ENCODE peak calls at places on chromosomes 12 and 14, in four cellular contexts. N is CD8-positive, alpha-beta memory T cell; T is IMR-90; V is HS-5. H is an unnamed sample.

GRCh38 chr12:107126688-107127481 is 33.5 kb upstream of the CRY1 start:
- DNase-seq in N (no peak), T (peak; percentile 24), V (peak; percentile 5), H (peak; percentile 54)

GRCh38 chr12:52056801-52057613 is 5.8 kb downstream of the NR4A1 start:
- DNase-seq in N (no peak), T (peak; percentile 54), V (no peak), H (no peak)

GRCh38 chr12:122519418-122519817 is 7.3 kb downstream of the RSRC2 start:
- DNase-seq in N (no peak), T (no peak), V (no peak), H (no peak)

GRCh38 chr12:32290411-32290810 is 108.9 kb upstream of the FGD4 start:
- DNase-seq in N (no peak), T (peak; percentile 56), V (no peak), H (no peak)

GRCh38 chr12:111455448-111456320 is 50.0 kb downstream of the SH2B3 start:
- DNase-seq in N (no peak), T (peak; percentile 81), V (no peak), H (no peak)

GRCh38 chr12:5441497-5442236 is 9.8 kb downstream of the NTF3 start:
- DNase-seq in N (no peak), T (peak; percentile 81), V (peak; percentile 54), H (peak; percentile 57)

GRCh38 chr12:100951756-100952155 is 157.2 kb downstream of the ANO4 start:
- DNase-seq in N (no peak), T (no peak), V (no peak), H (no peak)

GRCh38 chr14:90194706-90195105 is 61.6 kb upstream of the PSMC1 start:
- DNase-seq in N (no peak), T (no peak), V (no peak), H (no peak)

GRCh38 chr14:52073251-52073650 is 4.4 kb upstream of the NID2 start:
- DNase-seq in N (no peak), T (peak; percentile 34), V (no peak), H (no peak)

GRCh38 chr14:100408350-100409015 is 85.3 kb downstream of the SLC25A47 start:
- DNase-seq in N (no peak), T (peak; percentile 90), V (peak; percentile 60), H (no peak)

GRCh38 chr12:92810370-92810769 is 107.6 kb downstream of the PLEKHG7 start:
- DNase-seq in N (no peak), T (no peak), V (no peak), H (no peak)

GRCh38 chr12:12788675-12789368 is 3.4 kb downstream of the APOLD1 start:
- DNase-seq in N (peak; percentile 43), T (peak; percentile 82), V (no peak), H (peak; percentile 65)

GRCh38 chr12:24111591-24111990 is 162.1 kb upstream of the SOX5 start:
- DNase-seq in N (no peak), T (peak; percentile 68), V (peak; percentile 13), H (no peak)

GRCh38 chr12:131074221-131075083 is 120.7 kb downstream of the ADGRD1 start:
- DNase-seq in N (no peak), T (no peak), V (no peak), H (no peak)

GRCh38 chr12:86634706-86635410 is 378.7 kb upstream of the MGAT4C start:
- DNase-seq in N (no peak), T (peak; percentile 1), V (no peak), H (no peak)

GRCh38 chr12:129440278-129440677 is 463.5 kb downstream of the TMEM132D start:
- DNase-seq in N (no peak), T (no peak), V (no peak), H (no peak)

GRCh38 chr14:53880761-53881160 is 75.9 kb downstream of the BMP4 start:
- DNase-seq in N (no peak), T (no peak), V (no peak), H (no peak)

GRCh38 chr12:132405742-132406251 is 76.4 kb upstream of the GALNT9 start:
- DNase-seq in N (no peak), T (no peak), V (no peak), H (no peak)